ENCODE peak calls at places on chromosomes 7 and 10, in seven cellular contexts. E is GM23338, F is A549, Z is HCT116, G is HL-60, V is K562, Q is SK-N-SH. B is an unnamed sample.

GRCh38 chr10:522350-522749 is 167.1 kb downstream of the DIP2C start:
- DNase-seq in E (no peak), F (no peak), Z (no peak), G (no peak), V (no peak), Q (peak; percentile 42), B (no peak)

GRCh38 chr10:82660205-82660604 is 785.2 kb downstream of the NRG3 start:
- DNase-seq in E (no peak), F (no peak), Z (no peak), G (no peak), V (no peak), Q (no peak), B (no peak)

GRCh38 chr10:101041252-101041761 is 10.3 kb downstream of the SFXN3 start:
- DNase-seq in E (peak; percentile 90), F (peak; percentile 90), Z (peak; percentile 85), G (peak; percentile 59), V (peak; percentile 78), Q (peak; percentile 83), B (no peak)

GRCh38 chr10:72455889-72456588 is 101.3 kb upstream of the DNAJB12 start:
- DNase-seq in E (no peak), F (no peak), Z (no peak), G (no peak), V (peak; percentile 22), Q (no peak), B (no peak)

GRCh38 chr10:130737622-130738021 is 573.9 kb downstream of the TCERG1L start:
- DNase-seq in E (peak; percentile 44), F (no peak), Z (no peak), G (no peak), V (peak; percentile 10), Q (no peak), B (no peak)

GRCh38 chr7:15546272-15546792 is 15.5 kb downstream of the AGMO start:
- DNase-seq in E (no peak), F (no peak), Z (no peak), G (no peak), V (no peak), Q (no peak), B (no peak)

GRCh38 chr10:22683995-22684305 is 30.4 kb downstream of the PIP4K2A start:
- DNase-seq in E (no peak), F (no peak), Z (no peak), G (no peak), V (no peak), Q (peak; percentile 41), B (no peak)

GRCh38 chr10:13139150-13139549 is 22.2 kb upstream of the MCM10 start:
- DNase-seq in E (peak; percentile 44), F (no peak), Z (no peak), G (no peak), V (no peak), Q (no peak), B (no peak)

GRCh38 chr10:69573056-69573806 is at the start of gene NEUROG3:
- DNase-seq in E (peak; percentile 74), F (no peak), Z (no peak), G (peak; percentile 6), V (no peak), Q (peak; percentile 71), B (no peak)

GRCh38 chr7:152341039-152341913 is 94.5 kb downstream of the KMT2C start:
- DNase-seq in E (peak; percentile 28), F (peak; percentile 69), Z (peak; percentile 44), G (no peak), V (peak; percentile 81), Q (peak; percentile 71), B (peak; percentile 32)

GRCh38 chr10:101939273-101939635 is 95.7 kb upstream of the KCNIP2 start:
- DNase-seq in E (no peak), F (peak; percentile 79), Z (peak; percentile 87), G (peak; percentile 38), V (no peak), Q (no peak), B (peak; percentile 85)

GRCh38 chr10:110088756-110089155 is 81.0 kb downstream of the ADD3 start:
- DNase-seq in E (no peak), F (no peak), Z (no peak), G (no peak), V (no peak), Q (no peak), B (no peak)

GRCh38 chr10:110091830-110092229 is 84.0 kb downstream of the ADD3 start:
- DNase-seq in E (no peak), F (no peak), Z (no peak), G (no peak), V (no peak), Q (no peak), B (no peak)

GRCh38 chr10:110093722-110094121 is 85.9 kb downstream of the ADD3 start:
- DNase-seq in E (no peak), F (no peak), Z (no peak), G (no peak), V (no peak), Q (no peak), B (no peak)
- TF ChIP-seq REST in E (no peak), F (no peak), Z (no peak), G (no peak), V (no peak), Q (no peak), B (no peak)

DNA sequence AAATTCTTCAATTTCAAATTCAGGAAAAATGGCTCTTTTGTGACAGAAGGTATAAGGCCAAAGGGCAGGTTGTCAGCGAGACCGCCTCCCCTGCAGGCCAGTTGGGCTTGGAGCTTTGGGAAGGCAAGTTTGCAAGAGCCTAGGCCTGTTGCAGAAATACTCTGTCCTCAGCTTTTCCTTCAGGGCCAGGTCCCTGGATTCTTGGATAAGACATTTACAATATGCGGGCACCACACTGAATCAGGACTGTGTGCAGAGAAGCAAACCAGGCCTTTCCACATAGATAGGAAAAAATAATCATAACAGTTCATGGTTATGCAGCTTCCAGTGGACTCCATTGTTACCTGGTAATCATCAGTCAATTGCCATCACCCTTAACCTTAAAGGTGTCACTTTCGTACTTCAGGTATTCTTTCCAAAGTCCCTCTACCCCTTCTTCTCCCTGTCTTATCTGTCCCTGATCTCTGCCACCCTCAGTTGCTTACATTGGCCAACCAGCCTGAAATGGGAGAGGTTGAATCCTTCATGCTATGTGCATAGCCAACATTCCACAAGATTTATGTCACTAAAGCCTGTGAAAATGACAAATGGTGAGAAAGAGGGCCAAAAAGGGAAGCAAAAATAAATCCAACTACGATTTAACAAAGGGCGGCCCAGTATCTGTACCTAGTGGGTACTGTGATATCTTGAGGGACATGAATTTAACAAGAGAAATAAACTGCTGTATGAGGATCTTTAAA is 304.5 kb upstream of the NFE2L3 start:
- DNase-seq in E (no peak), F (peak; percentile 33), Z (no peak), G (no peak), V (no peak), Q (no peak), B (no peak)
- TF ChIP-seq REST in E (no peak), F (no peak), Z (no peak), G (no peak), V (no peak), Q (no peak), B (no peak)

DNA sequence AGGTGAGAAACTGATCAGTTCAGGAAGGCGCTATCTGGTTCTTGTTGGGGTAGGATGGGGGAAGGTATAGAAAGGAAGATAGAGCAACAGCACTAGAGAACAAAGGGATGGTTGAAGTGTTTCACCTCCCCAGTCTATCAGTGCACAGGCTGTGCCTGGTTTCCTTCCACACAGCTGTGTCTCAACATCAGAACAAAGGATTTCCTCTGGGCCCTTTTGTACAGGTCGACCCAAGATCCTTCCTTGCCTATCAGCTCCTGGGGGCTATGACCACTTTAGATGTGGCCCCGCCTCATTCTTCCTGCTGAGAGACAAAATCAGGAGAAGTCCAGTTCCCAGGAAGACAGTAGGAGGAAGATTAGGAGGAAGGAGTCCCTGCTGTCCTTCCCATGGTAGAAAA is 65.6 kb downstream of the NAMPT start:
- DNase-seq in E (no peak), F (no peak), Z (no peak), G (no peak), V (no peak), Q (no peak), B (no peak)
- TF ChIP-seq REST in E (no peak), F (no peak), Z (no peak), G (no peak), V (no peak), Q (no peak), B (no peak)

GRCh38 chr10:80464557-80465466 is 10.7 kb downstream of the TSPAN14 start:
- DNase-seq in E (peak; percentile 93), F (no peak), Z (no peak), G (no peak), V (peak; percentile 59), Q (peak; percentile 47), B (no peak)
- TF ChIP-seq REST in E (no peak), F (no peak), Z (no peak), G (no peak), V (no peak), Q (no peak), B (no peak)